ENCODE peak calls at places on chromosomes 3 and 15, in six cellular contexts. K, D, P, W, C and L are unnamed samples.

GRCh38 chr3:46663611-46664135 is 29.8 kb downstream of the ALS2CL start:
- DNase-seq in K (no peak), D (no peak), P (peak; percentile 23), W (peak; percentile 33), C (no peak), L (no peak)

GRCh38 chr15:22955544-22956085 is 24.6 kb downstream of the CYFIP1 start:
- DNase-seq in K (no peak), D (no peak), P (no peak), W (no peak), C (no peak), L (no peak)

GRCh38 chr3:194296832-194297666 is 54.1 kb downstream of the CPN2 start:
- DNase-seq in K (no peak), D (no peak), P (no peak), W (peak; percentile 68), C (no peak), L (no peak)

GRCh38 chr3:30605005-30605404 is 1.4 kb upstream of the TGFBR2 start:
- DNase-seq in K (no peak), D (no peak), P (no peak), W (no peak), C (no peak), L (no peak)

GRCh38 chr3:2875699-2876098 is 234.5 kb downstream of the IL5RA start:
- DNase-seq in K (no peak), D (no peak), P (no peak), W (no peak), C (no peak), L (no peak)

GRCh38 chr3:184327171-184327570 is 10.2 kb upstream of the FAM131A start:
- DNase-seq in K (no peak), D (no peak), P (no peak), W (no peak), C (no peak), L (no peak)

GRCh38 chr3:59425942-59426341 is 376.1 kb upstream of the CFAP20DC start:
- DNase-seq in K (no peak), D (peak; percentile 22), P (no peak), W (no peak), C (no peak), L (no peak)

GRCh38 chr3:150446470-150446977 is 38.4 kb downstream of the TSC22D2 start:
- DNase-seq in K (no peak), D (no peak), P (no peak), W (no peak), C (no peak), L (no peak)

GRCh38 chr3:4982773-4983738 is 3.8 kb downstream of the BHLHE40 start:
- DNase-seq in K (no peak), D (no peak), P (no peak), W (no peak), C (no peak), L (no peak)

GRCh38 chr3:85330071-85330470 is 371.3 kb downstream of the CADM2 start:
- DNase-seq in K (no peak), D (no peak), P (no peak), W (no peak), C (no peak), L (no peak)

GRCh38 chr15:66907826-66908502 is 157.4 kb upstream of the SMAD3 start:
- DNase-seq in K (peak; percentile 74), D (no peak), P (no peak), W (no peak), C (no peak), L (no peak)

GRCh38 chr15:100887211-100887913 is 7.7 kb downstream of the ALDH1A3 start:
- DNase-seq in K (no peak), D (no peak), P (no peak), W (no peak), C (no peak), L (no peak)